ENCODE peak calls at places on chromosome 4, in nine cellular contexts. L is H9, I is fibroblast of lung, A is OCI-LY7, E is K562, O is GM23338, P is GM23248, U is IMR-90, Y is PC-3. Z is an unnamed sample.

GRCh38 chr4:107736924-107737448 is 17.0 kb upstream of the PAPSS1 start:
- DNase-seq in L (peak), I (peak), A (peak), E (peak), O (peak), P (peak), U (peak), Y (peak), Z (peak)

GRCh38 chr4:55184600-55185523 is 59.5 kb upstream of the KDR start:
- DNase-seq in L (peak), I (peak), A (peak), E (peak), O (peak), P (peak), U (peak), Y (peak), Z (no peak)

GRCh38 chr4:23728393-23728792 is 161.5 kb downstream of the PPARGC1A start:
- DNase-seq in L (no peak), I (peak), A (no peak), E (no peak), O (no peak), P (peak), U (peak), Y (peak), Z (no peak)

GRCh38 chr4:101527186-101527585 is 179.9 kb upstream of the PPP3CA start:
- DNase-seq in L (no peak), I (peak), A (no peak), E (no peak), O (no peak), P (peak), U (no peak), Y (no peak), Z (no peak)

GRCh38 chr4:53686521-53686920 is 95.2 kb upstream of the LNX1 start:
- DNase-seq in L (no peak), I (peak), A (no peak), E (no peak), O (no peak), P (peak), U (peak), Y (no peak), Z (no peak)

GRCh38 chr4:123922847-123923246 is 526.3 kb downstream of the SPRY1 start:
- DNase-seq in L (no peak), I (peak), A (no peak), E (no peak), O (no peak), P (peak), U (peak), Y (no peak), Z (peak)

GRCh38 chr4:152619556-152619955 is 60.2 kb downstream of the TMEM154 start:
- DNase-seq in L (no peak), I (no peak), A (no peak), E (no peak), O (no peak), P (no peak), U (no peak), Y (no peak), Z (no peak)

GRCh38 chr4:25271866-25272265 is 38.0 kb downstream of the PI4K2B start:
- DNase-seq in L (no peak), I (no peak), A (no peak), E (no peak), O (no peak), P (no peak), U (no peak), Y (no peak), Z (no peak)

GRCh38 chr4:71938776-71939175 is 93.0 kb upstream of the NPFFR2 start:
- DNase-seq in L (no peak), I (peak), A (no peak), E (no peak), O (no peak), P (no peak), U (no peak), Y (no peak), Z (no peak)

GRCh38 chr4:155820887-155821529 is 45.1 kb downstream of the ASIC5 start:
- DNase-seq in L (no peak), I (no peak), A (no peak), E (no peak), O (peak), P (no peak), U (no peak), Y (no peak), Z (no peak)

GRCh38 chr4:140296335-140296753 is 77.1 kb upstream of the SCOC start:
- DNase-seq in L (no peak), I (peak), A (no peak), E (no peak), O (no peak), P (peak), U (peak), Y (peak), Z (peak)

GRCh38 chr4:186820371-186820990 is 96.8 kb upstream of the FAT1 start:
- DNase-seq in L (no peak), I (peak), A (no peak), E (no peak), O (no peak), P (peak), U (peak), Y (no peak), Z (peak)

GRCh38 chr4:114659386-114660008 is 60.9 kb downstream of the UGT8 start:
- DNase-seq in L (peak), I (peak), A (peak), E (peak), O (peak), P (peak), U (peak), Y (peak), Z (peak)

GRCh38 chr4:10173754-10174749 is 57.5 kb upstream of the WDR1 start:
- DNase-seq in L (no peak), I (no peak), A (no peak), E (no peak), O (no peak), P (no peak), U (no peak), Y (peak), Z (no peak)

GRCh38 chr4:117941611-117942010 is 92.7 kb upstream of the NDST3 start:
- DNase-seq in L (peak), I (no peak), A (no peak), E (no peak), O (peak), P (no peak), U (no peak), Y (no peak), Z (no peak)

DNA sequence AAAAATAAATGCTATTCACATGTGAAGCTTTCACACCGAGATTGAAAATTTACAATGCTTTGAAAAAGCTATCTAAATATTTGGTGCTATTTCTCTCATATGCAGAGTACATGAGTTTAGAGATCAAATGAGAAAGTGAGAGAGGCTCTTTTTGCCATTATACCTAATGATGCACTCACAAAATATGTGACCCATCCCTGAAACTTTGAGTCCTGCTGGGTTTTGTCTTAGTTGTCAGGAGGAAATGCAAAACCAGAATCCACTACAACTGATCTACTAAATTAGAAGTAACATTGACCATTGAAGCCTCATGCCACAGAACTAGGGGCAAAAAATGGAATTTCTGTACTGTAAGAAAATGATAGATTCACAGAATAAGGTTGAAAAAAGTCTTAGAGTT is 251.7 kb downstream of the MAPK10 start:
- DNase-seq in L (no peak), I (peak), A (no peak), E (no peak), O (peak), P (peak), U (peak), Y (peak), Z (no peak)
- H2AFZ ChIP-seq in L (no peak), I (no peak), A (no peak), E (no peak), O (no peak), P (peak), U (no peak), Y (no peak), Z (no peak)

GRCh38 chr4:165404696-165405095 is 25.9 kb downstream of the CPE start:
- DNase-seq in L (no peak), I (no peak), A (no peak), E (no peak), O (no peak), P (no peak), U (no peak), Y (no peak), Z (no peak)

GRCh38 chr4:165404080-165404479 is 25.3 kb downstream of the CPE start:
- DNase-seq in L (no peak), I (no peak), A (no peak), E (no peak), O (no peak), P (no peak), U (no peak), Y (no peak), Z (no peak)

GRCh38 chr4:165402375-165402774 is 23.6 kb downstream of the CPE start:
- DNase-seq in L (no peak), I (no peak), A (no peak), E (peak), O (peak), P (no peak), U (no peak), Y (no peak), Z (no peak)

GRCh38 chr4:165398570-165398969 is 19.8 kb downstream of the CPE start:
- DNase-seq in L (no peak), I (peak), A (peak), E (peak), O (peak), P (peak), U (peak), Y (no peak), Z (peak)

GRCh38 chr4:165403667-165404066 is 24.9 kb downstream of the CPE start:
- DNase-seq in L (peak), I (no peak), A (no peak), E (no peak), O (peak), P (no peak), U (no peak), Y (no peak), Z (no peak)
- H2AFZ ChIP-seq in L (no peak), I (no peak), A (no peak), E (no peak), O (no peak), P (no peak), U (no peak), Y (no peak), Z (no peak)

DNA sequence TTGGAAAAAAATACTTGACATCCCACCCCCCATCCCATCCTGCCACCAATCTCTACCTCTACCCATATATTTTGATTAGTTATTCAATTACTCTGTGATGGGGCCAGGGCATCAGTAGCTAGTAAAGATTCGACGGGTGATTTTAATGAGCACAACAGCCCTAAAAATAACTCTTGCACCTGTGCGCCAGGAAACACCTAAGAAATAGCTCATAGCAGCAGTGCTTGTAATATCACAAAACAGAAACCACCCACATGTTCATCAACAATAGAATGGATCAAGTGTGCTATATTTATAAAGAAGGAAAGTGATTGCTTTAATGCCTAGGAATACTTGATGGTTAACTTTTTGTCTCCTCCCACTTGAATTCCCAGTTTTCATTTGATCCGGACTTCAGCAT is 225.6 kb upstream of the LCORL start:
- DNase-seq in L (no peak), I (no peak), A (peak), E (no peak), O (no peak), P (no peak), U (no peak), Y (no peak), Z (no peak)
- H2AFZ ChIP-seq in L (no peak), I (no peak), A (no peak), E (no peak), O (no peak), P (no peak), U (no peak), Y (no peak), Z (no peak)

DNA sequence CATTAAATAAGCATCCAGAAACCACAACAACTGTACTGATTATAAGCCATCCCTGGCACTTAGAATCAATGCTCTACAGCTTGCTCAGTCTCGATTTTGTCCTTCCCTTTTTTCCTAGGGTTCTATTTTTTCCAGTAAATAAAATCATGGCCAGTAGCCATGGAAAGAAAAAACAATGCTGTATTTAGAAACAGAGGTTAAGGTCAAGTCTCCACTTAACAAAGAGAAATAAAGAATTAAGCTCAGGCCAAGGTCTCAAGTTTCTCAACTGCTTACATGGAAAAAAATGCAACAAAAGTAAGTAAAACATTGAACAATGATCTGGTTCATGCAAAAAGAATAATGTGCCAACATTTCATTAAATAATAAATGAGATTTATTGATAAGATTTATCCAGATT is 38.7 kb upstream of the GRID2 start:
- DNase-seq in L (no peak), I (peak), A (no peak), E (no peak), O (no peak), P (no peak), U (no peak), Y (no peak), Z (peak)
- H2AFZ ChIP-seq in L (no peak), I (no peak), A (no peak), E (no peak), O (no peak), P (no peak), U (no peak), Y (no peak), Z (no peak)

GRCh38 chr4:31896349-31896748 is 1176.2 kb downstream of the PCDH7 start:
- DNase-seq in L (no peak), I (no peak), A (no peak), E (no peak), O (no peak), P (no peak), U (no peak), Y (no peak), Z (no peak)
- H2AFZ ChIP-seq in L (no peak), I (no peak), A (no peak), E (no peak), O (no peak), P (no peak), U (no peak), Y (no peak), Z (no peak)

GRCh38 chr4:20085653-20086052 is 166.1 kb upstream of the SLIT2 start:
- DNase-seq in L (no peak), I (no peak), A (no peak), E (no peak), O (no peak), P (no peak), U (no peak), Y (no peak), Z (no peak)
- H2AFZ ChIP-seq in L (no peak), I (no peak), A (no peak), E (no peak), O (no peak), P (peak), U (no peak), Y (no peak), Z (no peak)

DNA sequence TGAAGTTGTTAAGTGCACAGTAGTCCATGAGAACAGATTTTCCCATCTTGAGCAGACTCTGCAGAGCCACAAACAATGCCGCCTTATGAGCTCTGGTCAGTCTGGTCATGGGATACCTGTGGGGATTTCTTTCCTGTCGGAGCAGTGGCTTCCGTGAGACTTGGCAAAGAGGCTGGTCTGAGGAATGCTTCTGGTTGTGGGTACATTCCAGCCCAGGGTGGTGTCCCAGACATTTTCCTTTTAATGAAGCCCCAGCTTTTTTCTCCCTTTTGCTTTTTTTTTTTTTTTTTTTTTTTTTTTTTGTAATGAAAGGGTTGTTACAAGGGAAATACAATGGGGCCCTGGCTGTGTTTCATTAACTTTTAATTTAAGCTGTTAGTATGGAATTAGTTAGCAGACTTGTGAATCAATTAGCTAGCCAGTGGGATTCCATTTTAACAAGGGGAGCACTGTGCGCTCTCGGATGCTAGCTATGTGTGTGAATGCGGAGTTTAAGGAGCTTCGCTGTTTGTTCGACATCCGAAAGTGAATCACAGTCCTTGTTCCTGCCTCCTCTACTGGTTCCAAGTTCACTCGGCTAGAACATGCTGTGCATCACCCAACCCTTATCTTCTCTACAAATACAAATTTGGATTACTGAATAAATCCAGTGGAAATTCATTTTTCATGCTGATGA is 225.1 kb downstream of the CBR4 start:
- DNase-seq in L (no peak), I (peak), A (no peak), E (no peak), O (peak), P (no peak), U (no peak), Y (peak), Z (no peak)
- H2AFZ ChIP-seq in L (no peak), I (no peak), A (no peak), E (no peak), O (peak), P (no peak), U (no peak), Y (no peak), Z (no peak)

GRCh38 chr4:125681240-125681639 is 366.5 kb downstream of the FAT4 start:
- DNase-seq in L (no peak), I (no peak), A (no peak), E (no peak), O (no peak), P (no peak), U (no peak), Y (no peak), Z (no peak)

GRCh38 chr4:125676583-125676982 is 361.8 kb downstream of the FAT4 start:
- DNase-seq in L (no peak), I (no peak), A (no peak), E (no peak), O (no peak), P (no peak), U (no peak), Y (no peak), Z (no peak)

GRCh38 chr4:125677665-125678307 is 363.0 kb downstream of the FAT4 start:
- DNase-seq in L (no peak), I (no peak), A (no peak), E (no peak), O (no peak), P (no peak), U (no peak), Y (no peak), Z (peak)

GRCh38 chr4:125682730-125683129 is 368.0 kb downstream of the FAT4 start:
- DNase-seq in L (no peak), I (no peak), A (no peak), E (no peak), O (no peak), P (no peak), U (no peak), Y (no peak), Z (no peak)

GRCh38 chr4:125679989-125680388 is 365.2 kb downstream of the FAT4 start:
- DNase-seq in L (no peak), I (no peak), A (no peak), E (no peak), O (no peak), P (no peak), U (no peak), Y (no peak), Z (no peak)
- H2AFZ ChIP-seq in L (no peak), I (no peak), A (no peak), E (no peak), O (no peak), P (no peak), U (no peak), Y (no peak), Z (no peak)

DNA sequence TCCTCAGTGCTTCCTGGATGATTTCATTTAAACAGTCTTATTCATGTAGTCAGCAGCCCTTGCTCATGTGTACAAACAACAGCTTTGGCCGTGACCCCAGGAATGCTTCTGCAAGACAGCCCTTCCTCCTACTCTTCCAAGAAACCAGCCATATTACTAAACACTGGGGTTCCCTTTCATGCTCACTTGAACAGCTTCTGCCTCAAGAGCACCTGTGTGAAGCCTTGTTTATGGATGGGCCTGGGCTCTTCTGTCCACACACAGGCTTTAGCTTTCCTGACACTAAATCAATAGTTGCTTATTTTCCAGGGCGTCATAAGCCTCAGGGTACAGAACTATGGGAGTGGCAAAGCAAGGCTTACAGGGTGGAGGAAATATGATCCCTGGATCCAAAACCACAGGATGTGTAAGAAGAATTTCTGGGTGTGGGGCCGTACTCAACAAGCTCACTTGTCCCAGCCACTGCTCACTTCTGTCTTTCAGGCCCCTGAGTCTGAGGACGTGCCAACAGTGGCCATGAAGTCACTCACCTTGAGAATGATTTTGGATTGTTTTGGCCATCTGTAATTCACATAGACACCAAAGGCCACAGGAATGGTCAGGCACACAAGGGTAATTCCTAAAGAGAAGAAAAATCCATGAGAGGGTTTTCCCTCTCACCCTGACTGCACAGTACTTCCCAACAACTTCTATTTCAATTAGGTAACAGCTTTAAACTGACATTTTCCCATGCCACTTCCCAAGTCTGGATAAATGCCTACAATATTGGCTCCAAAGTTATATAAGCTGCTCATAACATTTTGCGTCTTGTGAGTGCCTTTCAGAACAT is 17.7 kb downstream of the SLC10A6 start:
- DNase-seq in L (no peak), I (peak), A (no peak), E (no peak), O (no peak), P (peak), U (peak), Y (peak), Z (no peak)
- H2AFZ ChIP-seq in L (no peak), I (peak), A (no peak), E (no peak), O (peak), P (peak), U (peak), Y (peak), Z (no peak)

GRCh38 chr4:111991797-111992196 is 153.5 kb upstream of the FAM241A start:
- DNase-seq in L (no peak), I (peak), A (no peak), E (no peak), O (no peak), P (peak), U (peak), Y (peak), Z (peak)
- H2AFZ ChIP-seq in L (no peak), I (peak), A (no peak), E (no peak), O (no peak), P (peak), U (no peak), Y (no peak), Z (no peak)